ENCODE peak calls at places on chromosomes 5 and 9, in five cellular contexts. I is left ventricle myocardium superior; J is gastroesophageal sphincter; P is left cardiac atrium; S is activated CD8-positive, alpha-beta T cell treated with anti-CD3 and anti-CD28 coated beads, Interleukin-2, amount 10 ng/mL, durations not matched to agents 7 days and 5 days. X is an unnamed sample.

GRCh38 chr5:143759368-143760136 is 52.4 kb upstream of the HMHB1 start:
- ATAC-seq in S (no peak), P (peak), J (no peak), I (peak), X (no peak)

GRCh38 chr9:136171009-136171800 is 33.7 kb downstream of the LHX3 start:
- ATAC-seq in S (no peak), I (no peak), P (no peak), J (no peak), X (no peak)

GRCh38 chr5:149521739-149522373 is 29.4 kb downstream of the CSNK1A1 start:
- ATAC-seq in J (no peak), S (no peak), P (no peak), I (no peak), X (no peak)

GRCh38 chr9:113484258-113484730 is 20.8 kb downstream of the RGS3 start:
- ATAC-seq in I (peak), J (peak), S (no peak), P (peak), X (peak)

GRCh38 chr9:97773723-97774122 is 76.6 kb upstream of the XPA start:
- ATAC-seq in J (no peak), S (no peak), P (peak), I (peak), X (no peak)

GRCh38 chr9:125095821-125096443 is 47.4 kb downstream of the SCAI start:
- ATAC-seq in P (no peak), I (no peak), J (no peak), S (no peak), X (no peak)

GRCh38 chr5:40307920-40308319 is 371.8 kb upstream of the PTGER4 start:
- ATAC-seq in J (no peak), P (no peak), S (peak), I (no peak), X (no peak)

GRCh38 chr9:108439967-108440366 is 415.8 kb downstream of the ACTL7B start:
- ATAC-seq in S (no peak), I (no peak), P (peak), J (peak), X (no peak)

GRCh38 chr5:93022770-93023169 is 558.2 kb downstream of the NR2F1-AS1 start:
- ATAC-seq in J (no peak), P (no peak), I (no peak), S (no peak), X (no peak)

GRCh38 chr5:57184322-57184721 is 10.5 kb downstream of the GPBP1 start:
- ATAC-seq in P (no peak), I (no peak), J (no peak), S (peak), X (no peak)

GRCh38 chr9:104944356-104944755 is 16.4 kb upstream of the ABCA1 start:
- ATAC-seq in I (no peak), J (no peak), S (no peak), P (no peak), X (no peak)

GRCh38 chr5:130605200-130605599 is 559.9 kb downstream of the HINT1 start:
- ATAC-seq in J (no peak), S (no peak), I (no peak), P (no peak), X (no peak)

GRCh38 chr9:76271755-76272154 is 122.5 kb downstream of the RFK start:
- ATAC-seq in S (no peak), I (no peak), J (no peak), P (no peak), X (no peak)

GRCh38 chr5:110096419-110096818 is 406.7 kb downstream of the MAN2A1 start:
- ATAC-seq in I (no peak), P (no peak), S (peak), J (no peak), X (no peak)

GRCh38 chr5:59193616-59194319 is 610.9 kb downstream of the RAB3C start:
- ATAC-seq in J (peak), I (peak), S (no peak), P (peak), X (no peak)

GRCh38 chr9:133707065-133707760 is 30.9 kb downstream of the SARDH start:
- ATAC-seq in J (no peak), S (no peak), I (peak), P (peak), X (no peak)

GRCh38 chr9:92711146-92711545 is 41.2 kb upstream of the IPPK start:
- ATAC-seq in I (no peak), S (no peak), J (no peak), P (no peak), X (no peak)

GRCh38 chr5:80516826-80517225 is 28.9 kb downstream of the FAM151B start:
- ATAC-seq in P (no peak), J (no peak), I (no peak), S (no peak), X (peak)

X was measured in stimulated activated memory B cell treated with anti-CD40 and anti-IgM and Interleukin-4, amounts not matched to agents 10 μg/mL and 1 μg/mL and 100 μg/mL, for 72 hours.